ENCODE peak calls at places on chromosomes 16 and 17, in ten cellular contexts. One of them, this sample, is unnamed.

GRCh38 chr17:67258836-67259468 is 14.0 kb upstream of the HELZ start:
- DNase-seq in hepatocyte: no peak
- DNase-seq in endodermal cell: peak
- DNase-seq in fibroblast of lung: no peak
- DNase-seq in heart right ventricle: no peak
- DNase-seq in colonic mucosa: no peak
- DNase-seq in spleen: no peak
- DNase-seq in AG04450: no peak
- DNase-seq in heart left ventricle: no peak
- DNase-seq in brain microvascular endothelial cell: no peak
- DNase-seq in this sample: no peak

GRCh38 chr16:3377917-3378316 is 22.2 kb downstream of the OR2C1 start:
- DNase-seq in hepatocyte: no peak
- DNase-seq in endodermal cell: no peak
- DNase-seq in fibroblast of lung: no peak
- DNase-seq in heart right ventricle: no peak
- DNase-seq in colonic mucosa: no peak
- DNase-seq in spleen: no peak
- DNase-seq in AG04450: no peak
- DNase-seq in heart left ventricle: no peak
- DNase-seq in brain microvascular endothelial cell: no peak
- DNase-seq in this sample: no peak

GRCh38 chr17:67449065-67449464 is 72.0 kb downstream of the PITPNC1 start:
- DNase-seq in hepatocyte: no peak
- DNase-seq in endodermal cell: peak
- DNase-seq in fibroblast of lung: peak
- DNase-seq in heart right ventricle: no peak
- DNase-seq in colonic mucosa: no peak
- DNase-seq in spleen: no peak
- DNase-seq in AG04450: no peak
- DNase-seq in heart left ventricle: no peak
- DNase-seq in brain microvascular endothelial cell: no peak
- DNase-seq in this sample: no peak

GRCh38 chr16:49663081-49664057 is 192.5 kb downstream of the ZNF423 start:
- DNase-seq in hepatocyte: peak
- DNase-seq in endodermal cell: no peak
- DNase-seq in fibroblast of lung: no peak
- DNase-seq in heart right ventricle: peak
- DNase-seq in colonic mucosa: peak
- DNase-seq in spleen: no peak
- DNase-seq in AG04450: no peak
- DNase-seq in heart left ventricle: peak
- DNase-seq in brain microvascular endothelial cell: no peak
- DNase-seq in this sample: peak

GRCh38 chr17:67629963-67630320 is 87.8 kb upstream of the NOL11 start:
- DNase-seq in hepatocyte: no peak
- DNase-seq in endodermal cell: no peak
- DNase-seq in fibroblast of lung: peak
- DNase-seq in heart right ventricle: no peak
- DNase-seq in colonic mucosa: no peak
- DNase-seq in spleen: no peak
- DNase-seq in AG04450: no peak
- DNase-seq in heart left ventricle: no peak
- DNase-seq in brain microvascular endothelial cell: peak
- DNase-seq in this sample: no peak

GRCh38 chr17:79948406-79948917 is 87.2 kb downstream of the TBC1D16 start:
- DNase-seq in hepatocyte: no peak
- DNase-seq in endodermal cell: peak
- DNase-seq in fibroblast of lung: no peak
- DNase-seq in heart right ventricle: no peak
- DNase-seq in colonic mucosa: no peak
- DNase-seq in spleen: peak
- DNase-seq in AG04450: no peak
- DNase-seq in heart left ventricle: peak
- DNase-seq in brain microvascular endothelial cell: no peak
- DNase-seq in this sample: no peak

GRCh38 chr17:80944326-80944725 is 47.3 kb upstream of the CHMP6 start:
- DNase-seq in hepatocyte: no peak
- DNase-seq in endodermal cell: no peak
- DNase-seq in fibroblast of lung: no peak
- DNase-seq in heart right ventricle: no peak
- DNase-seq in colonic mucosa: no peak
- DNase-seq in spleen: peak
- DNase-seq in AG04450: no peak
- DNase-seq in heart left ventricle: peak
- DNase-seq in brain microvascular endothelial cell: no peak
- DNase-seq in this sample: no peak

GRCh38 chr17:80256034-80256350 is 4.7 kb upstream of the RNF213 start:
- DNase-seq in hepatocyte: no peak
- DNase-seq in endodermal cell: no peak
- DNase-seq in fibroblast of lung: no peak
- DNase-seq in heart right ventricle: no peak
- DNase-seq in colonic mucosa: no peak
- DNase-seq in spleen: no peak
- DNase-seq in AG04450: no peak
- DNase-seq in heart left ventricle: no peak
- DNase-seq in brain microvascular endothelial cell: no peak
- DNase-seq in this sample: no peak

GRCh38 chr16:65524997-65525396 is 403.1 kb upstream of the CDH11 start:
- DNase-seq in hepatocyte: peak
- DNase-seq in endodermal cell: no peak
- DNase-seq in fibroblast of lung: peak
- DNase-seq in heart right ventricle: no peak
- DNase-seq in colonic mucosa: no peak
- DNase-seq in spleen: no peak
- DNase-seq in AG04450: peak
- DNase-seq in heart left ventricle: peak
- DNase-seq in brain microvascular endothelial cell: peak
- DNase-seq in this sample: no peak

GRCh38 chr16:27712251-27712711 is 162.3 kb downstream of the KATNIP start:
- DNase-seq in hepatocyte: no peak
- DNase-seq in endodermal cell: no peak
- DNase-seq in fibroblast of lung: no peak
- DNase-seq in heart right ventricle: no peak
- DNase-seq in colonic mucosa: no peak
- DNase-seq in spleen: peak
- DNase-seq in AG04450: no peak
- DNase-seq in heart left ventricle: no peak
- DNase-seq in brain microvascular endothelial cell: no peak
- DNase-seq in this sample: no peak

GRCh38 chr17:10318540-10318939 is 54.3 kb downstream of the MYH13 start:
- DNase-seq in hepatocyte: no peak
- DNase-seq in endodermal cell: no peak
- DNase-seq in fibroblast of lung: no peak
- DNase-seq in heart right ventricle: no peak
- DNase-seq in colonic mucosa: no peak
- DNase-seq in spleen: no peak
- DNase-seq in AG04450: no peak
- DNase-seq in heart left ventricle: no peak
- DNase-seq in brain microvascular endothelial cell: no peak
- DNase-seq in this sample: no peak

GRCh38 chr17:38881600-38882191 is 11.8 kb downstream of the LASP1 start:
- DNase-seq in hepatocyte: peak
- DNase-seq in endodermal cell: peak
- DNase-seq in fibroblast of lung: peak
- DNase-seq in heart right ventricle: peak
- DNase-seq in colonic mucosa: peak
- DNase-seq in spleen: no peak
- DNase-seq in AG04450: no peak
- DNase-seq in heart left ventricle: peak
- DNase-seq in brain microvascular endothelial cell: peak
- DNase-seq in this sample: peak

GRCh38 chr17:65287040-65287439 is 149.9 kb downstream of the RGS9 start:
- DNase-seq in hepatocyte: no peak
- DNase-seq in endodermal cell: peak
- DNase-seq in fibroblast of lung: peak
- DNase-seq in heart right ventricle: no peak
- DNase-seq in colonic mucosa: no peak
- DNase-seq in spleen: no peak
- DNase-seq in AG04450: no peak
- DNase-seq in heart left ventricle: no peak
- DNase-seq in brain microvascular endothelial cell: peak
- DNase-seq in this sample: no peak

GRCh38 chr16:54282202-54282922 is 4.2 kb downstream of the IRX3 start:
- DNase-seq in hepatocyte: peak
- DNase-seq in endodermal cell: peak
- DNase-seq in fibroblast of lung: peak
- DNase-seq in heart right ventricle: peak
- DNase-seq in colonic mucosa: peak
- DNase-seq in spleen: no peak
- DNase-seq in AG04450: no peak
- DNase-seq in heart left ventricle: peak
- DNase-seq in brain microvascular endothelial cell: no peak
- DNase-seq in this sample: peak
- H3K4me3 ChIP-seq in hepatocyte: peak
- H3K4me3 ChIP-seq in endodermal cell: peak
- H3K4me3 ChIP-seq in fibroblast of lung: no peak
- H3K4me3 ChIP-seq in heart right ventricle: peak
- H3K4me3 ChIP-seq in colonic mucosa: peak
- H3K4me3 ChIP-seq in spleen: no peak
- H3K4me3 ChIP-seq in AG04450: no peak
- H3K4me3 ChIP-seq in heart left ventricle: peak
- H3K4me3 ChIP-seq in brain microvascular endothelial cell: peak
- H3K4me3 ChIP-seq in this sample: no peak

DNA sequence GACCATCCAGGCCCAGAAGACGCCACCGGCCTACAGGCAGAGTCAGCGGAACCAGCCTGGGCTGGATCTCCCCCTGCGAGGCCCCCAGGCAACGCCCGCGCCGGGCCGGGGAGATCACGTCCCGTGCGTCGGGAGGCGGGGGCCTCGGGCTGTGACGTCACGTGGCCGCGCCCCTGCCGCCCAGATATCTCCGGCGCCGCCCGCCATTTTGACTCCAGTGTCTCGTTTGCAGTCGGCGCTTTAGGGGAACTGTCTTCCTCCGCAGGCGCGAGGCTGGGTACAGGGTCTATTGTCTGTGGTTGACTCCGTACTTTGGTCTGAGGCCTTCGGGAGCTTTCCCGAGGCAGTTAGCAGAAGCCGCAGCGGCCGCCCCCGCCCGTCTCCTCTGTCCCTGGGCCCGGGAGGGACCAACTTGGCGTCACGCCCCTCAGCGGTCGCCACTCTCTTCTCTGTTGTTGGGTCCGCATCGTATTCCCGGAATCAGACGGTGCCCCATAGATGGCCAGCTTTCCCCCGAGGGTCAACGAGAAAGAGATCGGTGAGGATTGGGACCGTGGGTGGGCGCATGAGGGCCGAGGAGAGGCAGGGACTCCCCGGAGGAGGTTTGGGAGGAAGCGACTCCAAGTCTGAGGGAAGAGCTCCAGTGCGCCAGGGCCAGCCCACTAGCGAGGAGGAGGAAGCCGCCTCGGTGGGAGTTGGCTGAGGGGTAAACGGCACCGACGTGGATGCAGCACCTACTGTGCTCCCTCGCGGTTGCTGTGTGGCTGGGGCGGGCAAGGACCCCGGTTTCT is at the start of gene WSB1:
- DNase-seq in hepatocyte: peak
- DNase-seq in endodermal cell: peak
- DNase-seq in fibroblast of lung: peak
- DNase-seq in heart right ventricle: peak
- DNase-seq in colonic mucosa: peak
- DNase-seq in spleen: peak
- DNase-seq in AG04450: peak
- DNase-seq in heart left ventricle: peak
- DNase-seq in brain microvascular endothelial cell: peak
- DNase-seq in this sample: peak
- TF ChIP-seq CTCF in hepatocyte: peak
- TF ChIP-seq CTCF in endodermal cell: no peak
- TF ChIP-seq CTCF in fibroblast of lung: no peak
- TF ChIP-seq CTCF in heart right ventricle: no peak
- TF ChIP-seq CTCF in colonic mucosa: no peak
- TF ChIP-seq CTCF in spleen: no peak
- TF ChIP-seq CTCF in AG04450: no peak
- TF ChIP-seq CTCF in heart left ventricle: no peak
- TF ChIP-seq CTCF in brain microvascular endothelial cell: no peak
- TF ChIP-seq CTCF in this sample: no peak

DNA sequence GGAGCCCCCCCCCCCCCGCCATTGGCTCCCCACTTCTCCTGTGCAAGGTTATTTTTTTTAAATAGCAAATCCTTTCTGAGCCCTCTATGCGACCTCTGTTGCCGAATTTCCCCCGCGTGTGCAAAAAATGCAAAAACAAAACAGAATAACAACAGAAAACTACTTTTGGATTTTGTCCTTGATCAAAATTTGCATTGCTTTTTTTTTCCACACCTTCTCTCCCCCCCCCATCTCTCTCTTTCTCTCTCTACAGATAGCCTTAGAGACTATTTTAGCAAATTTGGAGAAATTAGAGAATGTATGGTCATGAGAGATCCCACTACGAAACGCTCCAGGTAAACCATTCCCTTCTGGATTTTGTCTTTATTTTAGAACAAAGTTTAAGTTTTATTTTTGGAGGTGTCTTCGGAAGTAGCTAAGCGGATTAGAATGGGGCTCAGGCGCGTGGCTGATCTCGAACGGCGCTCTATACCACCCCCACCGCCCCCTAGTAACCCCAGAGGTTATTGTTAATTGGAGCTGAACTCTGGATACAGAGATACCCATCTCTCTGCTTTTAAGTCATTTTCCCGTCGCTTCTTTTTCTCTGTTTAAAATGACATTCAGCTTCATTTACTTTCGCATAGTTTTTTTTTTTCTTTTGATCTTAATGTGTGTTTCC is 1.0 kb downstream of the MSI2 start:
- DNase-seq in hepatocyte: no peak
- DNase-seq in endodermal cell: no peak
- DNase-seq in fibroblast of lung: no peak
- DNase-seq in heart right ventricle: no peak
- DNase-seq in colonic mucosa: peak
- DNase-seq in spleen: no peak
- DNase-seq in AG04450: no peak
- DNase-seq in heart left ventricle: no peak
- DNase-seq in brain microvascular endothelial cell: no peak
- DNase-seq in this sample: no peak
- H3K27ac ChIP-seq in hepatocyte: peak
- H3K27ac ChIP-seq in endodermal cell: peak
- H3K27ac ChIP-seq in fibroblast of lung: no peak
- H3K27ac ChIP-seq in heart right ventricle: peak
- H3K27ac ChIP-seq in colonic mucosa: no peak
- H3K27ac ChIP-seq in spleen: peak
- H3K27ac ChIP-seq in AG04450: no peak
- H3K27ac ChIP-seq in heart left ventricle: peak
- H3K27ac ChIP-seq in brain microvascular endothelial cell: no peak
- H3K27ac ChIP-seq in this sample: peak

DNA sequence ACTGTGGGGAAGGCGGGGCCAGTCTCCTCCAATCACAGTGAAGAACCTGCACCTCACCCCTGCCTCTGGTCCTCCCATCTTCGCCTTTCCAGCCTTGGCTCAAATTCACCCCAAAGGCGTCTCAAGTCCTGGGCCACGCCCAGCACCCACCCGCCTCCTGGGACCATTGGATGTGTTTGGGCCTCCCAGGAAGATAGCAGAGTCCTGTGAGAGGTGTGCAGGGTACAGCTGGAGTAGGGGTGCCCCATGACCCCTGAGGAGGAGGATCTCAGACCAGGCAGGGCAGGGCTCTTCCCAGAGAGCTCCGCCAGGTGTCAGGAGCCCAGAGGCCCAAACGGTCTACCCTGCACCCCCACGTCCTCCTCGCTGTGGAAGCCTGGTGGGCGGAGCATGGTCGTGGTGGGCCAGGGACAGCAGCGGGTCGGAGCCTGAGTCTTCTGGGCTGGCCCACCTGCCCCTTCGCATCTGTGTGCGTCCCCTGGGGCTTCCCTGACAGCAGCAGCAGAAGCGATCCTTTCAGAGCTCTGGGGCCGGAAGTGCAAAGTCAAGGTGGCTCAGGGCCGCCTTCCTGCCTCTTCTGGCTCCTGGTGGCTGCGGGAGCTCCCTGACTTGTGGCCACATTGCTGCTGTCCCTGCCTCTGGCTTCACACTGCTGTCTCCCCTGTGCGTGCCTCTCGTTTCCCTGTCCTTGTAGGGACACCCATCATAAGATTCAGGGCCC is 34.9 kb upstream of the ZNF469 start:
- DNase-seq in hepatocyte: no peak
- DNase-seq in endodermal cell: no peak
- DNase-seq in fibroblast of lung: no peak
- DNase-seq in heart right ventricle: no peak
- DNase-seq in colonic mucosa: no peak
- DNase-seq in spleen: peak
- DNase-seq in AG04450: no peak
- DNase-seq in heart left ventricle: peak
- DNase-seq in brain microvascular endothelial cell: no peak
- DNase-seq in this sample: peak
- H3K4me3 ChIP-seq in hepatocyte: no peak
- H3K4me3 ChIP-seq in endodermal cell: no peak
- H3K4me3 ChIP-seq in fibroblast of lung: no peak
- H3K4me3 ChIP-seq in heart right ventricle: no peak
- H3K4me3 ChIP-seq in colonic mucosa: no peak
- H3K4me3 ChIP-seq in spleen: no peak
- H3K4me3 ChIP-seq in AG04450: no peak
- H3K4me3 ChIP-seq in heart left ventricle: no peak
- H3K4me3 ChIP-seq in brain microvascular endothelial cell: no peak
- H3K4me3 ChIP-seq in this sample: no peak